ENCODE peak calls at places on chromosomes 13 and 19, in five cellular contexts. One of them, this sample, is unnamed.

GRCh38 chr13:98263841-98264240 is 86.8 kb upstream of the RNF113B start:
- DNase-seq in right cardiac atrium: no peak
- DNase-seq in PC-3: no peak
- DNase-seq in heart left ventricle: no peak
- DNase-seq in uterus: no peak
- DNase-seq in this sample: no peak

GRCh38 chr19:12885749-12886706 is 973 bp downstream of the KLF1 start:
- DNase-seq in uterus: no peak
- DNase-seq in right cardiac atrium: no peak
- DNase-seq in PC-3: no peak
- DNase-seq in heart left ventricle: no peak
- DNase-seq in this sample: no peak

GRCh38 chr13:113928701-113929627 is 44.9 kb downstream of the C13orf46 start:
- DNase-seq in PC-3: no peak
- DNase-seq in heart left ventricle: peak; percentile 88
- DNase-seq in right cardiac atrium: peak; percentile 93
- DNase-seq in uterus: peak; percentile 93
- DNase-seq in this sample: peak; percentile 81

GRCh38 chr19:54532528-54532927 is 29.9 kb downstream of the LAIR2 start:
- DNase-seq in PC-3: no peak
- DNase-seq in heart left ventricle: no peak
- DNase-seq in uterus: no peak
- DNase-seq in right cardiac atrium: no peak
- DNase-seq in this sample: no peak

GRCh38 chr13:44311011-44311481 is 62.6 kb upstream of the SERP2 start:
- DNase-seq in PC-3: peak; percentile 91
- DNase-seq in heart left ventricle: no peak
- DNase-seq in right cardiac atrium: no peak
- DNase-seq in uterus: no peak
- DNase-seq in this sample: peak; percentile 90

GRCh38 chr19:18157465-18158063 is 4.6 kb downstream of the PIK3R2 start:
- DNase-seq in heart left ventricle: no peak
- DNase-seq in PC-3: no peak
- DNase-seq in uterus: no peak
- DNase-seq in right cardiac atrium: no peak
- DNase-seq in this sample: no peak

GRCh38 chr13:24802074-24802473 is 38.1 kb downstream of the RNF17 start:
- DNase-seq in right cardiac atrium: no peak
- DNase-seq in heart left ventricle: no peak
- DNase-seq in uterus: no peak
- DNase-seq in PC-3: no peak
- DNase-seq in this sample: no peak

GRCh38 chr13:31014461-31014860 is 82.0 kb downstream of the TEX26 start:
- DNase-seq in uterus: no peak
- DNase-seq in PC-3: no peak
- DNase-seq in heart left ventricle: no peak
- DNase-seq in right cardiac atrium: no peak
- DNase-seq in this sample: no peak

GRCh38 chr13:49084961-49085360 is 109.2 kb downstream of the FNDC3A start:
- DNase-seq in heart left ventricle: no peak
- DNase-seq in PC-3: no peak
- DNase-seq in right cardiac atrium: no peak
- DNase-seq in uterus: no peak
- DNase-seq in this sample: no peak

GRCh38 chr13:40063743-40064142 is 408.3 kb downstream of the COG6 start:
- DNase-seq in right cardiac atrium: no peak
- DNase-seq in uterus: no peak
- DNase-seq in PC-3: peak; percentile 3
- DNase-seq in heart left ventricle: no peak
- DNase-seq in this sample: no peak

GRCh38 chr13:48043789-48044503 is 6.4 kb downstream of the NUDT15 start:
- DNase-seq in PC-3: peak; percentile 37
- DNase-seq in right cardiac atrium: no peak
- DNase-seq in uterus: no peak
- DNase-seq in heart left ventricle: no peak
- DNase-seq in this sample: no peak

GRCh38 chr13:82698941-82699340 is 1183.3 kb downstream of the SLITRK1 start:
- DNase-seq in heart left ventricle: no peak
- DNase-seq in PC-3: peak; percentile 6
- DNase-seq in right cardiac atrium: no peak
- DNase-seq in uterus: no peak
- DNase-seq in this sample: no peak

GRCh38 chr13:28282451-28282850 is 144.1 kb downstream of the PAN3 start:
- DNase-seq in heart left ventricle: no peak
- DNase-seq in uterus: no peak
- DNase-seq in right cardiac atrium: no peak
- DNase-seq in PC-3: no peak
- DNase-seq in this sample: no peak

GRCh38 chr19:35031072-35031881 is 1.0 kb downstream of the SCN1B start:
- DNase-seq in PC-3: peak; percentile 30
- DNase-seq in right cardiac atrium: peak; percentile 85
- DNase-seq in uterus: peak; percentile 49
- DNase-seq in heart left ventricle: no peak
- DNase-seq in this sample: no peak

GRCh38 chr19:35034588-35035382 is 4.5 kb downstream of the SCN1B start:
- DNase-seq in right cardiac atrium: peak; percentile 33
- DNase-seq in heart left ventricle: no peak
- DNase-seq in PC-3: no peak
- DNase-seq in uterus: no peak
- DNase-seq in this sample: no peak

GRCh38 chr19:35032356-35032865 is 2.1 kb downstream of the SCN1B start:
- DNase-seq in uterus: no peak
- DNase-seq in right cardiac atrium: peak; percentile 63
- DNase-seq in heart left ventricle: no peak
- DNase-seq in PC-3: no peak
- DNase-seq in this sample: no peak

GRCh38 chr19:35034005-35034502 is 3.8 kb downstream of the SCN1B start:
- DNase-seq in right cardiac atrium: peak; percentile 48
- DNase-seq in PC-3: no peak
- DNase-seq in uterus: no peak
- DNase-seq in heart left ventricle: no peak
- DNase-seq in this sample: no peak

GRCh38 chr19:35033067-35034004 is 3.1 kb downstream of the SCN1B start:
- DNase-seq in heart left ventricle: no peak
- DNase-seq in PC-3: no peak
- DNase-seq in right cardiac atrium: peak; percentile 44
- DNase-seq in uterus: no peak
- DNase-seq in this sample: no peak
- H3K4me3 ChIP-seq in heart left ventricle: no peak overlapping the region
- H3K4me3 ChIP-seq in PC-3: no peak overlapping the region
- H3K4me3 ChIP-seq in right cardiac atrium: no peak overlapping the region
- H3K4me3 ChIP-seq in uterus: no peak overlapping the region
- H3K4me3 ChIP-seq in this sample: no peak overlapping the region

GRCh38 chr13:94345374-94346195 is 133.9 kb downstream of the DCT start:
- DNase-seq in uterus: no peak
- DNase-seq in heart left ventricle: no peak
- DNase-seq in PC-3: peak; percentile 19
- DNase-seq in right cardiac atrium: no peak
- DNase-seq in this sample: peak; percentile 47
- H3K4me3 ChIP-seq in uterus: no peak overlapping the region
- H3K4me3 ChIP-seq in heart left ventricle: no peak overlapping the region
- H3K4me3 ChIP-seq in PC-3: no peak overlapping the region
- H3K4me3 ChIP-seq in right cardiac atrium: no peak overlapping the region
- H3K4me3 ChIP-seq in this sample: no peak overlapping the region

DNA sequence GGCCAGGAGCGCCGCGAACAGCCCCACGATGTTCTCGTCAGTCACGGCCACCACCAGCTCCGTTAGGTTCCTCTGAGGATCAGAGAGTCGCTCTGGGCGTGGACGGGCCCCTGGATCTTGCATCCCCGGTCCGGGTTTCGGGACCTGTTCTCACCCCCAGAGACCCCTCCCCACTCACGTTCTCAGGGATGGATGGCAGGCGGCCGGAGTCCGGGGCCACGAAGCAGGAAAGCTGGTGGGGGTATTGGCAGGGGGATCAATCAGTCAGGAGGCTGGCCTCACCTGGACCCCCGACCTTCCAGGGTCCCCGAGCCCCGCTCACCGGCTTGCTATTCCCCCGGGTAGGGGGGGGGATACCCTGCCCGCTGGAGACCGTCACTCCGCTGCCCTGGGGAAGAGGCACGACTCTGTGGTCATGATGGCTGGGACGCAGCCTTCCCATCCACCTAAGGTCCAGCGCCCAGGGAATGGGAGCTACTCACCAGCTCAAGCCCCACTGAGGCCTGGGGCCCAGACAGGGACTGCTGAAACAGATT is 4.6 kb downstream of the DENND1C start:
- DNase-seq in right cardiac atrium: no peak
- DNase-seq in uterus: no peak
- DNase-seq in PC-3: no peak
- DNase-seq in heart left ventricle: no peak
- DNase-seq in this sample: no peak
- H3K4me3 ChIP-seq in right cardiac atrium: peak overlapping the region; percentile 4
- H3K4me3 ChIP-seq in uterus: no peak overlapping the region
- H3K4me3 ChIP-seq in PC-3: no peak overlapping the region
- H3K4me3 ChIP-seq in heart left ventricle: no peak overlapping the region
- H3K4me3 ChIP-seq in this sample: no peak overlapping the region

DNA sequence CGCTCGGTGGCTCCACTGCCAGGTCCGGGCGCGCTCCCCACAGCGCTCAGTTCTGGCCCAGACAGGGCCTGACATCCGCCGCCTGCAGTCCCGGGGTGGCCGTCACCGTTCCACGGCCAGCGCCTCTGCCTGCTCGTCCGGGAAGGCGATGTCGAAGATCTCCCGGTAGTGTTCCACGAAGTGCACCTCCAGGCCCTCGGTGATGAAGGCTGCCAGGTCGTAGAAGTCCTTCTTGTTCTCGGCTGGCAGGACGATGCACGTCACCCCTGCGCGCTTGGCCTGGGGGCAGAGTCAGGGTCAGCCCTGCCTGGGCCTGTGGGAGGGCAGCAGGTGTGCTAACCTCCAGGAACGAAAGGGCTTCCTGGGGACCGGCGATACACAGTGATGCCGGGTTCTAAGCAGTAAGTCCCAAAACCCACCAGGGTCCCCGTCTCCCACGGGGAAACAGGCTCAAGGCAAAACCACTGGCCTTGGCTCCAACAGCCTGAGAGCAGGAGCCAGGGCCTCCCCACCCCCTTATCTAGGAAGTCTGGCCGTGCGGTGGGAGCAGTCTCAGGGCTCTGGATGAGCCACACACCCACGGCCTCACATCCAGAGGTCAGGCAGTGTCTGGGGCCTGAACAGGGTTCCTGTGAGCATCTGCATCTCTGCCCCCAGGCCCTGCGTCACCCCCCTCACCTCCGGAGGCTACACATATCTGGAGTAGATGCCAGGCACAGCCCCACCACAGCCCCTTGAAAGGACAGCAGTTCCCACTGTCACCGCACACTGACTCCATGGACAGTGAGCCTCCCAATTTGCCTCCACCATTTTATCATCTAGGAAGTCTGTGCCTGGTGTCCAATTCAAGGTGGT is 2.1 kb downstream of the RPL36 start:
- DNase-seq in right cardiac atrium: peak; percentile 69
- DNase-seq in PC-3: no peak
- DNase-seq in uterus: no peak
- DNase-seq in heart left ventricle: no peak
- DNase-seq in this sample: no peak
- H3K4me3 ChIP-seq in right cardiac atrium: no peak overlapping the region
- H3K4me3 ChIP-seq in PC-3: peak overlapping the region; percentile 97
- H3K4me3 ChIP-seq in uterus: no peak overlapping the region
- H3K4me3 ChIP-seq in heart left ventricle: peak overlapping the region; percentile 83
- H3K4me3 ChIP-seq in this sample: peak overlapping the region; percentile 99

This sample was measured in LNCaP clone FGC.